ENCODE peak calls at places on chromosomes 4 and X, in four cellular contexts. T is heart left ventricle, Q is A549, D is transverse colon. X is an unnamed sample. For H3K4me1, the result is how much of the 10 kb centered on the place peaks cover.

GRCh38 chrX:73943900-73944581 is 359.9 kb upstream of the ZCCHC13 start:
- DNase-seq in T (peak), Q (peak), D (peak), X (peak)

GRCh38 chr4:74174421-74174820 is 16.5 kb downstream of the MTHFD2L start:
- DNase-seq in T (no peak), Q (no peak), D (no peak), X (no peak)

GRCh38 chr4:70849277-70849676 is 9.6 kb upstream of the GRSF1 start:
- DNase-seq in T (no peak), Q (no peak), D (no peak), X (no peak)

GRCh38 chr4:74654230-74654681 is 140.1 kb downstream of the BTC start:
- DNase-seq in T (no peak), Q (peak), D (no peak), X (no peak)

GRCh38 chrX:133923113-133923512 is 62.3 kb downstream of the GPC3 start:
- DNase-seq in T (no peak), Q (no peak), D (no peak), X (no peak)

GRCh38 chr4:108146819-108147218 is 21.9 kb downstream of the LEF1 start:
- DNase-seq in T (no peak), Q (no peak), D (no peak), X (no peak)

GRCh38 chr4:73170518-73171198 is 87.9 kb downstream of the ANKRD17 start:
- DNase-seq in T (no peak), Q (no peak), D (no peak), X (no peak)

GRCh38 chrX:53398216-53398615 is 24.2 kb downstream of the SMC1A start:
- DNase-seq in T (no peak), Q (no peak), D (no peak), X (no peak)

GRCh38 chrX:40199704-40200103 is 101.9 kb upstream of the BCOR start:
- DNase-seq in T (no peak), Q (no peak), D (no peak), X (no peak)

GRCh38 chr4:88147799-88148217 is 10.6 kb downstream of the ABCG2 start:
- DNase-seq in T (no peak), Q (peak), D (no peak), X (no peak)

GRCh38 chrX:69556094-69557011 is 52.2 kb downstream of the NALF2 start:
- DNase-seq in T (no peak), Q (peak), D (no peak), X (peak)

GRCh38 chr4:54539500-54540029 is 118.2 kb upstream of the KIT start:
- DNase-seq in T (peak), Q (peak), D (peak), X (peak)

GRCh38 chr4:37780444-37781133 is 45.9 kb upstream of the PGM2 start:
- DNase-seq in T (no peak), Q (no peak), D (peak), X (no peak)

GRCh38 chrX:103107836-103108235 is 14.9 kb upstream of the NXF3 start:
- DNase-seq in T (no peak), Q (no peak), D (no peak), X (no peak)

GRCh38 chr4:89001647-89002518 is 55.1 kb downstream of the FAM13A start:
- DNase-seq in T (no peak), Q (no peak), D (no peak), X (no peak)

GRCh38 chr4:104969394-104970066 is 177.1 kb upstream of the TET2 start:
- DNase-seq in T (no peak), Q (no peak), D (no peak), X (no peak)

GRCh38 chr4:57119054-57119651 is 9.0 kb upstream of the IGFBP7 start:
- DNase-seq in T (peak), Q (peak), D (peak), X (peak)

GRCh38 chr4:73520821-73521220 is 39.3 kb downstream of the AFM start:
- DNase-seq in T (no peak), Q (peak), D (no peak), X (no peak)

GRCh38 chr4:112343330-112343729 is 46.2 kb downstream of the ALPK1 start:
- DNase-seq in T (no peak), Q (no peak), D (no peak), X (no peak)

GRCh38 chr4:112352736-112353135 is 55.6 kb downstream of the ALPK1 start:
- DNase-seq in T (no peak), Q (no peak), D (no peak), X (no peak)

GRCh38 chr4:112348488-112349158 is 51.5 kb downstream of the ALPK1 start:
- DNase-seq in T (peak), Q (peak), D (no peak), X (no peak)
- H3K4me1 ChIP-seq in T (under half), Q (under half), D (under half), X (under half)

GRCh38 chrX:1520350-1520749 is 16.6 kb downstream of the P2RY8 start:
- DNase-seq in T (no peak), Q (no peak), D (no peak), X (no peak)

GRCh38 chrX:1524874-1525582 is 12.0 kb downstream of the P2RY8 start:
- DNase-seq in T (no peak), Q (no peak), D (no peak), X (no peak)

GRCh38 chrX:1518512-1518911 is 18.5 kb downstream of the P2RY8 start:
- DNase-seq in T (no peak), Q (no peak), D (no peak), X (no peak)

GRCh38 chrX:1519022-1519497 is 17.9 kb downstream of the P2RY8 start:
- DNase-seq in T (no peak), Q (no peak), D (no peak), X (no peak)

DNA sequence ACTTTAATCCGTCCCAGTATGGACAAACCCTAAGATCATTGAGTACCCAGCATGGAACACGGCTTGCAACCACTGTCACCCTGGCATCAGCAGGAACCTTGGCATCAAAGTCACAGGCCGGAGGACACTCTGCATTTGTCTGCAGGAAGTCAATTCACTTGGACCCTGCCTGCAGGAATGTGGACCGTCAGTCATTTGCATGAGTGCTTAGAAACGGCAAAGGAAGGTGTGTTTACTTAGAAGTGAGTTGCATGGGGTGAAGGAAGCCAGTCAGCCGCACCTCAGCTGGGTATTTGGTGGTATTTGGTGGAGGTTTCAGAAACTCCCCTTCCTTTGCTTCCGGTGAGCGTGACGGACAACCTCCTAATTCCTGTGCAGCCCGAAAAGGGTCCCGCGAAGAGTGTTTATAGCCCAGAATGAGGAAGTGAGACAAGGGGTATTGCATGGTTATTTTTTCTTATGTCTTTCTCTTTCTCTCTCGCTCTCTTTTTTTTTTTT is 15.5 kb downstream of the P2RY8 start:
- DNase-seq in T (no peak), Q (peak), D (peak), X (no peak)
- H3K27ac ChIP-seq in T (no peak), Q (no peak), D (no peak), X (no peak)

GRCh38 chrX:386768-387575 is at the start of gene PPP2R3B:
- DNase-seq in T (peak), Q (peak), D (peak), X (peak)
- TF ChIP-seq POLR2A in T (no peak), Q (peak), D (peak), X (peak)

DNA sequence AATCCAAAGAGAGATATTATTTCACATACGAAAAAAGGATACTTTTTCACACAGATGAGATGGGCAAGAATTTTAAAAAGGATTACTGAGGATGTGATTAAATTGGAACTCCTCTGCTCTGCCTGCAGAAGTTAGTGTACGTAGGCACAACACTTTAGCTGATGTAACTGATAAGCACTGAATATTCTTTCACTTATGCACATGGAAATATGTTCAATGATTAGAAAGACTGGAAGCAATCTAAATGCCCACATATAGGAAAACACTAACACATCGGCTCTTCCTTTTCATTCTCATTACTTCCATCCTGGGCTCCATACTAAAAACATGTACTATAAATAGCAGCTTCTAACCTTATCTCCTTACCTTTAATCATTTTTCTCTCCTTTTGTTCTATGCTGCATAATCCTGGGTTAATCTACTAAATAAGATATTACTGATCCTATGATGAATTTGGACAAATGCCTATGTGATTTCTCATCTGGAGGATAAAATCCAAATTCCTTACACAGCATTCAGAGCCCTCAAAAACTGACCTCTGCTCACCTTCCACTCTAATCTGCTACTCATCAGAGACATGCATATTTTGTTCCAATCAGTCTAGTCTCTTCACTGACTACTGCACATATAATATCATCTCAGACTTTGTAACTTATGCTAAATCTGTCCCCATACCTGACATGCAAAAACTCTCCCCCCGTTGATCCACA is 197.8 kb downstream of the PDGFC start:
- DNase-seq in T (no peak), Q (peak), D (no peak), X (no peak)
- H3K4me1 ChIP-seq in T (under half), Q (half or more), D (under half), X (under half)

GRCh38 chr4:146370841-146371240 is 150.9 kb downstream of the SLC10A7 start:
- DNase-seq in T (no peak), Q (no peak), D (no peak), X (no peak)
- H3K27ac ChIP-seq in T (no peak), Q (no peak), D (no peak), X (no peak)

GRCh38 chr4:47463235-47463956 is at the start of gene COMMD8:
- DNase-seq in T (peak), Q (peak), D (peak), X (peak)
- TF ChIP-seq POLR2A in T (no peak), Q (peak), D (peak), X (peak)

X was measured in ovary.